ENCODE peak calls at places on chromosomes 12 and 14, in nine cellular contexts. C, B, V, F, S, E, X, W and J are unnamed samples.

GRCh38 chr14:69086537-69086936 is 66.4 kb downstream of the DCAF5 start:
- DNase-seq in C (no peak), B (no peak), V (no peak), F (no peak), S (no peak), E (no peak), X (no peak), W (no peak), J (no peak)

GRCh38 chr14:50062438-50063039 is 53.8 kb downstream of the VCPKMT start:
- DNase-seq in C (no peak), B (peak; percentile 84), V (peak; percentile 72), F (no peak), S (no peak), E (peak; percentile 38), X (peak; percentile 85), W (no peak), J (peak; percentile 59)

GRCh38 chr14:41505491-41505890 is 101.2 kb upstream of the LRFN5 start:
- DNase-seq in C (no peak), B (peak; percentile 63), V (no peak), F (no peak), S (no peak), E (no peak), X (no peak), W (no peak), J (peak; percentile 37)

GRCh38 chr12:110744176-110744575 is 1.5 kb upstream of the PPP1CC start:
- DNase-seq in C (no peak), B (no peak), V (no peak), F (no peak), S (no peak), E (no peak), X (peak; percentile 68), W (peak; percentile 72), J (no peak)

GRCh38 chr12:67752226-67752732 is 103.7 kb downstream of the DYRK2 start:
- DNase-seq in C (no peak), B (no peak), V (no peak), F (no peak), S (no peak), E (no peak), X (peak; percentile 51), W (no peak), J (no peak)

GRCh38 chr14:47675489-47676300 is at the start of gene MDGA2:
- DNase-seq in C (no peak), B (peak; percentile 87), V (no peak), F (peak; percentile 73), S (no peak), E (no peak), X (peak; percentile 49), W (no peak), J (peak; percentile 86)

GRCh38 chr14:21486640-21487087 is 9.7 kb downstream of the TOX4 start:
- DNase-seq in C (no peak), B (no peak), V (no peak), F (no peak), S (peak; percentile 47), E (no peak), X (peak; percentile 81), W (no peak), J (no peak)

GRCh38 chr12:19042196-19042595 is 87.3 kb upstream of the PLEKHA5 start:
- DNase-seq in C (no peak), B (no peak), V (no peak), F (no peak), S (no peak), E (no peak), X (no peak), W (no peak), J (no peak)

GRCh38 chr12:124498178-124498869 is 69.1 kb downstream of the NCOR2 start:
- DNase-seq in C (no peak), B (no peak), V (no peak), F (no peak), S (no peak), E (no peak), X (peak; percentile 83), W (no peak), J (no peak)

GRCh38 chr12:6708968-6709394 is 8.4 kb upstream of the PIANP start:
- DNase-seq in C (no peak), B (no peak), V (no peak), F (peak; percentile 60), S (no peak), E (no peak), X (no peak), W (no peak), J (no peak)

GRCh38 chr14:91399868-91400640 is 17.6 kb downstream of the CCDC88C start:
- DNase-seq in C (no peak), B (peak; percentile 64), V (peak; percentile 55), F (no peak), S (no peak), E (no peak), X (no peak), W (no peak), J (peak; percentile 60)

GRCh38 chr12:26867084-26867483 is 34.1 kb upstream of the ITPR2 start:
- DNase-seq in C (no peak), B (no peak), V (peak; percentile 44), F (no peak), S (no peak), E (no peak), X (no peak), W (no peak), J (no peak)

GRCh38 chr12:42756841-42757661 is 167.5 kb upstream of the PRICKLE1 start:
- DNase-seq in C (no peak), B (peak; percentile 96), V (no peak), F (no peak), S (peak; percentile 80), E (peak; percentile 39), X (peak; percentile 100), W (no peak), J (peak; percentile 92)

GRCh38 chr12:1277905-1278304 is 286.9 kb downstream of the ERC1 start:
- DNase-seq in C (no peak), B (no peak), V (no peak), F (no peak), S (no peak), E (no peak), X (no peak), W (no peak), J (no peak)

DNA sequence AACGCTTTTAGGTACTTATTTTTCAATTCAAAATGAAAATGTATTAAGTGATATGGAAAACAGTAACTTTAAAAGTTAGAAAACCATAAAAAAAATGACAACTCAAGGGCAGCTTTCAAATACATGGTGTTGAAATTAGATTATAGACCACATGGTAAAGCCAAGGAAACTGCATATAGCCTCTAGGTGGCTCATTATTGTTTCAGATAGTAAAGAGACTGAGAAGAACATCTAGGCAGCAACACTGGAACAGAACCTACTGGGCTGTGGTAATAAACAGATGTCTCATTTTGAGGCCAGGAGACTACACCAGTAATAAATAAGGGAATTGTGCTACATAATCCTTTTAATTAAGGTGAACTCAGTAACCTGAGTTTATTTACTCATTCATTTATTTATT is 13.0 kb downstream of the FBXO33 start:
- DNase-seq in C (no peak), B (no peak), V (no peak), F (no peak), S (no peak), E (no peak), X (no peak), W (no peak), J (no peak)
- TF ChIP-seq CTCF in C (no peak), B (peak; percentile 33), V (no peak), F (no peak), S (peak; percentile 13), E (no peak), X (no peak), W (no peak), J (peak; percentile 22)

GRCh38 chr12:127024791-127025190 is 1242.2 kb upstream of the TMEM132C start:
- DNase-seq in C (no peak), B (peak; percentile 63), V (no peak), F (no peak), S (no peak), E (no peak), X (no peak), W (no peak), J (no peak)

DNA sequence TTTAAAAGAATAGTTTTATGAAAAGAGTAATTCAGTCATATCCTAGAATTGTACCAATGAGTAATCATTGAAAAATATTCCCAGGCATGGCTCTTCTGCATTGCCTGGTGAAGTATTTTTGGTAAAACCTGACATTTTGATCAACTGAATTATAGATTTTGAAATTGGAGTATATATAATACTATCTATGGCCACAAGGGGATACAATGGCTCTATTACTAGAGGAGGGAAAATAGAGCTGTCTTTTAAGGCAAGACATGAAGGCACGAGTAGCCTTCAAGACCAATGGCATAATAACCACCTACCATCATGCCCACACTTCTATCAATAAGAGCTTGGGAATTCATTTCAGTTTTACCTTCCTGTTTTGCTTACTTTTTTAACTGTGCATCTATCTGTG is 1241.4 kb upstream of the TMEM132C start:
- DNase-seq in C (no peak), B (no peak), V (no peak), F (no peak), S (no peak), E (no peak), X (no peak), W (no peak), J (no peak)
- TF ChIP-seq CTCF in C (no peak), B (peak; percentile 56), V (no peak), F (peak; percentile 25), S (peak; percentile 48), E (no peak), X (no peak), W (no peak), J (peak; percentile 21)

DNA sequence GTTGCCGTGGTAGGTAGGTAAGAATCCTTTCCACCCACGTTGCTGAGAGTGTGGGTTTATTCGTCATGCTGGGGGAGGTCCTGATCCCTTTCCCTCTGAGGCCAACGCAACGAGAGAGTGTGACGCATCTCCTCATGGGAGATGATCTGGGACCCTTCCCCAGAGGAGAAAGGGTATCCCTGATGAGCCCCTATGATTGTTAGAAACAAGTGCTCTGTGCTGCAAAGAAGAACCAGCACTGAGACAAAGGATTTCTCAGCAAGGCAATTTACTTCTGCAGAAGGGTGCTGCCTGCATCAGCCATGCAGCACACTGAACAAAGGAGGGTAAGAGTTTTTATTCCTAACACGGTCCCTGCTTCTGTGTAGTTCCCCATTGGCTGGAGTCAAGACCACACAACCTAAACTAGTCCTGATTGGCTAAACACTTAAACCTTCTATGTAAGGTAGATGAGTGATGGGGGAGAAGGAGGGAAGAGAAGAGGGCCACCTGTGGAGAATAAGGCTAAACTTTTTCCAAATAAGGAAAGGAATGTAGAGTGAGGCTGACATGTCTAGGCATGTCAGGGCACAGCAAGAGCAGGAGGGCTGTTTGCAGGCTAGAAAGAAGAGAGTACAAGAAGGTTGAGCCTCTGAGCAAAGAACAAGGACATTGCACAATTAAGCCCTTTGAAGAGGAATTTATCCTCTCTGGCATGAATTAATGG is 21.3 kb downstream of the CLEC2A start:
- DNase-seq in C (no peak), B (peak; percentile 82), V (no peak), F (no peak), S (no peak), E (no peak), X (no peak), W (no peak), J (peak; percentile 31)
- TF ChIP-seq CTCF in C (no peak), B (no peak), V (no peak), F (no peak), S (no peak), E (no peak), X (no peak), W (no peak), J (no peak)

DNA sequence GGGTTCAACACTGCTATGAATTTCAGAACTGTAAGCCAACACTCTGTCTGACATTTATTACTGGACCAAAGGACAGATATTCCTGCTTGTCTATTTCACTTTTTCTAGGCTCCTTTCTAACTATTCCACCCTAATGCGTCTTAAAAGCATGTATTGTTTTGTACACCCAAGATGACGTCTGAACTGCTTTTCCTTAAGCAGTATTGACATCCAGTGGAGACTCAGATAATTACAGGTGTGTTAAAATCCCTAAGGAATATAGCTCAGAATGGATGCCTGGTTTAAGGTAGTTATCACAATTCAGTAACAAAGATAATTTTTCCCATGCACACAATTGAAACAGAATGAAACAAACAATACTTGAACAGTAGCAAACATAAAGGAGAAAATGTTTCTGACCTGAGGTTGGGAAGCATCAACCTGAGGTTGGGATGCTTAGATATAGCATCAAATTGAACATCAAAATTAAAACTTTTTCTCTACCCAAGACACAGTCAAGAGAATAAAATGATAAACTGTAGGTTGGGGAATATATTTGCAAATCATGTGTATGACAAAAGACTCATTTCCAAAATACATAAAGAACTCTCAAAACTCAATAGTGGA is 93.7 kb upstream of the PTPRR start:
- DNase-seq in C (no peak), B (no peak), V (no peak), F (no peak), S (no peak), E (no peak), X (peak; percentile 37), W (no peak), J (peak; percentile 64)
- TF ChIP-seq CTCF in C (peak; percentile 36), B (peak; percentile 76), V (no peak), F (no peak), S (no peak), E (peak; percentile 70), X (peak; percentile 46), W (peak; percentile 7), J (peak; percentile 75)